ENCODE peak calls at places on chromosomes 12 and 14, in five cellular contexts. One of them, this sample, is unnamed.

GRCh38 chr12:2769866-2770533 is 24.8 kb upstream of the FKBP4 start:
- DNase-seq in colonic mucosa: peak; percentile 88
- DNase-seq in HuH-7.5: no peak
- DNase-seq in occipital lobe: no peak
- DNase-seq in kidney tubule cell: no peak
- DNase-seq in this sample: peak; percentile 90

GRCh38 chr12:54304187-54304810 is 3.5 kb upstream of the NFE2 start:
- DNase-seq in occipital lobe: peak; percentile 15
- DNase-seq in HuH-7.5: peak; percentile 83
- DNase-seq in kidney tubule cell: peak; percentile 28
- DNase-seq in colonic mucosa: peak; percentile 74
- DNase-seq in this sample: peak; percentile 84

GRCh38 chr14:92022036-92022435 is 17.8 kb downstream of the TRIP11 start:
- DNase-seq in kidney tubule cell: no peak
- DNase-seq in occipital lobe: no peak
- DNase-seq in colonic mucosa: no peak
- DNase-seq in HuH-7.5: no peak
- DNase-seq in this sample: no peak

GRCh38 chr14:102540310-102541028 is 30.9 kb upstream of the ANKRD9 start:
- DNase-seq in HuH-7.5: no peak
- DNase-seq in colonic mucosa: no peak
- DNase-seq in occipital lobe: no peak
- DNase-seq in kidney tubule cell: no peak
- DNase-seq in this sample: no peak

GRCh38 chr12:9115731-9116689 is at the start of gene A2M:
- DNase-seq in HuH-7.5: no peak
- DNase-seq in colonic mucosa: no peak
- DNase-seq in kidney tubule cell: no peak
- DNase-seq in occipital lobe: no peak
- DNase-seq in this sample: no peak

GRCh38 chr12:52191841-52192791 is at the start of gene KRT80:
- DNase-seq in colonic mucosa: peak; percentile 88
- DNase-seq in HuH-7.5: peak; percentile 50
- DNase-seq in kidney tubule cell: peak; percentile 99
- DNase-seq in occipital lobe: peak; percentile 30
- DNase-seq in this sample: peak; percentile 84

GRCh38 chr12:88428350-88428749 is 151.9 kb downstream of the KITLG start:
- DNase-seq in HuH-7.5: no peak
- DNase-seq in kidney tubule cell: no peak
- DNase-seq in occipital lobe: no peak
- DNase-seq in colonic mucosa: no peak
- DNase-seq in this sample: no peak

GRCh38 chr12:63882844-63883243 is 38.3 kb downstream of the SRGAP1 start:
- DNase-seq in kidney tubule cell: no peak
- DNase-seq in occipital lobe: no peak
- DNase-seq in HuH-7.5: no peak
- DNase-seq in colonic mucosa: no peak
- DNase-seq in this sample: no peak

This sample was measured in mucosa of descending colon.